ENCODE peak calls at places on chromosomes 12 and 14, in seven cellular contexts. O is astrocyte of the cerebellum, L is cardiac muscle cell, K is ascending aorta, A is MM.1S, Z is GM12865, P is fibroblast of the aortic adventitia. Y is an unnamed sample.

GRCh38 chr14:36207500-36207899 is 31.0 kb upstream of the PTCSC3 start:
- DNase-seq in L (peak), K (no peak), O (no peak), A (no peak), Z (no peak), P (peak), Y (peak)

GRCh38 chr14:21184252-21184651 is 28.4 kb upstream of the OR5AU1 start:
- DNase-seq in Z (no peak), L (no peak), P (no peak), K (no peak), A (no peak), O (no peak), Y (no peak)

GRCh38 chr12:83313827-83314226 is 627.1 kb downstream of the TMTC2 start:
- DNase-seq in Z (no peak), O (no peak), A (no peak), K (no peak), L (no peak), P (no peak), Y (no peak)

GRCh38 chr14:77007975-77008421 is 20.5 kb downstream of the IRF2BPL start:
- DNase-seq in P (no peak), A (no peak), L (no peak), K (peak), Z (no peak), O (no peak), Y (no peak)

GRCh38 chr12:71139153-71139735 is 18.6 kb downstream of the TSPAN8 start:
- DNase-seq in L (no peak), A (no peak), K (no peak), P (no peak), Z (no peak), O (no peak), Y (no peak)

GRCh38 chr12:122423258-122424165 is 1.0 kb upstream of the CLIP1 start:
- DNase-seq in P (peak), L (peak), O (no peak), Z (no peak), A (no peak), K (no peak), Y (peak)

GRCh38 chr14:57389646-57390036 is 745 bp upstream of the NAA30 start:
- DNase-seq in P (no peak), L (no peak), Z (no peak), K (no peak), O (no peak), A (no peak), Y (no peak)

GRCh38 chr14:28975084-28975483 is 208.5 kb downstream of the FOXG1 start:
- DNase-seq in P (no peak), O (no peak), A (no peak), Z (no peak), L (no peak), K (no peak), Y (no peak)

GRCh38 chr14:104003616-104004015 is 61.3 kb upstream of the RD3L start:
- DNase-seq in Z (no peak), P (no peak), O (no peak), K (no peak), L (no peak), A (no peak), Y (no peak)

GRCh38 chr14:68703093-68703492 is 89.8 kb downstream of the ZFP36L1 start:
- DNase-seq in L (no peak), Z (no peak), A (no peak), P (peak), K (no peak), O (no peak), Y (peak)

GRCh38 chr12:72995616-72996015 is 723.4 kb downstream of the TRHDE start:
- DNase-seq in K (no peak), A (no peak), P (no peak), Z (no peak), L (no peak), O (no peak), Y (no peak)

GRCh38 chr12:46430340-46430948 is 57.9 kb upstream of the SLC38A2 start:
- DNase-seq in Z (peak), P (peak), K (no peak), L (no peak), O (peak), A (no peak), Y (peak)

GRCh38 chr14:97462081-97462480 is 664.9 kb downstream of the VRK1 start:
- DNase-seq in P (no peak), O (no peak), A (no peak), L (no peak), K (no peak), Z (no peak), Y (no peak)

GRCh38 chr14:89214221-89214965 is 202.6 kb downstream of the FOXN3 start:
- DNase-seq in Z (no peak), K (peak), O (no peak), A (no peak), L (no peak), P (no peak), Y (no peak)

GRCh38 chr14:58071341-58071740 is 80.7 kb downstream of the ARMH4 start:
- DNase-seq in Z (no peak), P (peak), L (no peak), K (no peak), A (no peak), O (no peak), Y (no peak)

GRCh38 chr12:128844031-128844635 is 9.1 kb upstream of the GLT1D1 start:
- DNase-seq in P (no peak), A (no peak), Z (peak), L (no peak), K (no peak), O (no peak), Y (no peak)

GRCh38 chr14:33085799-33086198 is 147.1 kb downstream of the NPAS3 start:
- DNase-seq in O (no peak), L (no peak), Z (no peak), P (no peak), K (no peak), A (no peak), Y (no peak)

GRCh38 chr14:54722791-54723432 is 156.0 kb downstream of the SAMD4A start:
- DNase-seq in A (no peak), L (peak), Z (peak), O (peak), P (peak), K (no peak), Y (peak)

GRCh38 chr14:51593397-51593796 is 58.3 kb upstream of the FRMD6 start:
- DNase-seq in P (no peak), Z (peak), O (no peak), K (no peak), L (no peak), A (peak), Y (no peak)

GRCh38 chr12:88538250-88538649 is 42.0 kb downstream of the KITLG start:
- DNase-seq in A (no peak), K (no peak), P (peak), L (no peak), O (no peak), Z (no peak), Y (no peak)

GRCh38 chr12:88219861-88220260 is 77.8 kb downstream of the TMTC3 start:
- DNase-seq in O (no peak), Z (no peak), K (no peak), A (no peak), P (no peak), L (no peak), Y (no peak)

GRCh38 chr12:59595557-59596231 is at the start of gene SLC16A7:
- DNase-seq in K (peak), A (peak), O (peak), P (peak), Z (peak), L (peak), Y (peak)

DNA sequence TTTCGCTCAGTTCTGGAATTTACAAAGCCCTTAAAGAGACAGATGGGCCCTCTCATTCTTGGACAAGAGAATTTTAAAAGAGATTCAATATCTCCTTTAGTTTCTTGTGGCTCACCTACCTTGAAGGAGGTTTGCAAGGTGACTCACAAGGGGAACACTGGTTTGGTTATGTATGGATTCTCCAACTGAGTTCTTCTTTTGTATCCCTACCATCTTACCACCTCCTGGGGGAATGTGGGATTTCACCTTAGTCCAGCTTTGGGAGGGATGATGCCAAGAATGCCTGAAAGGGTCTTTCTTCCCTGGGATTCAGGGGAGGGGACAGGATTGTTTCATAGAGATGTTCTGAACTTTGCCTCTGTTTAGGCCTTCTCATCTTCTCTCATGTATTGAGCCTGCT is 3.7 kb downstream of the PPP4R4 start:
- DNase-seq in K (no peak), L (no peak), P (no peak), A (no peak), Z (no peak), O (no peak), Y (no peak)
- TF ChIP-seq CTCF in K (no peak), L (no peak), P (no peak), A (no peak), Z (no peak), O (no peak), Y (no peak)

GRCh38 chr12:49440031-49440430 is 72.8 kb downstream of the SPATS2 start:
- DNase-seq in A (no peak), O (no peak), Z (no peak), P (no peak), K (no peak), L (no peak), Y (no peak)
- H3K4me3 ChIP-seq in A (no peak), O (no peak), Z (no peak), P (no peak), K (no peak), L (no peak), Y (no peak)

GRCh38 chr14:106556665-106557289 is 1030.4 kb downstream of the TMEM121 start:
- DNase-seq in A (peak), L (no peak), O (no peak), Z (peak), P (no peak), K (no peak), Y (no peak)

GRCh38 chr14:106547735-106548550 is 1021.6 kb downstream of the TMEM121 start:
- DNase-seq in P (no peak), L (no peak), A (no peak), O (no peak), K (no peak), Z (no peak), Y (no peak)

GRCh38 chr14:106549064-106549463 is 1022.7 kb downstream of the TMEM121 start:
- DNase-seq in A (no peak), P (no peak), L (no peak), Z (no peak), K (no peak), O (no peak), Y (no peak)

DNA sequence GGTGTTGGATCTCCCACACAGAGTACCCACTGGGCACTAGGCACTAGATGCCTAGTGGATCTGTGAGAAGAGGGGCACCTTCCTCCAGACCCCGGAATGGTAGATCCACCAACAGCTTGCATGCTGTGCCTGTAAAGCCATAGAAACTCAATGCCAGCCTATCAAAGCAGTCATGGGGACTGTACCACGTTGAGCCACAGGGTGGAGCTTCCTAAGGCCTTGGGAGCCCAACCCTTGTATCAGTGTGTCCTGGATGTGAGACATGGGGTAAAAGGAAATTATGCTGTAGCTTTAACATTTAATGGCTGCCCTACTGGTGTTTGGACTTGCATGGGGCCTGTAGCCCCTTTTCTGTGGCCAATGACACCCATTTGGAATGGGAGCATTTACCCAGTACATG is 1024.9 kb downstream of the TMEM121 start:
- DNase-seq in L (no peak), K (no peak), A (peak), O (no peak), Z (no peak), P (no peak), Y (no peak)
- TF ChIP-seq CTCF in L (no peak), K (no peak), A (peak), O (no peak), Z (no peak), P (no peak), Y (no peak)

GRCh38 chr12:117361312-117361670 is at the start of gene NOS1:
- DNase-seq in K (no peak), O (no peak), Z (no peak), L (peak), A (no peak), P (no peak), Y (no peak)
- H3K4me3 ChIP-seq in K (no peak), O (no peak), Z (no peak), L (peak), A (no peak), P (no peak), Y (no peak)